ENCODE peak calls at places on chromosomes 13 and 19, in nine cellular contexts. One of them, this sample, is unnamed.
A peak's percentile ranks its signal among the peaks of the same experiment; 100 is the strongest.

GRCh38 chr13:27954406-27954851 is 14.7 kb downstream of the CDX2 start:
- DNase-seq in fibroblast of pulmonary artery: peak; percentile 13
- DNase-seq in stomach: peak; percentile 49
- DNase-seq in GM23338: peak; percentile 75
- DNase-seq in A549: peak; percentile 68
- DNase-seq in neural progenitor cell: peak; percentile 71
- DNase-seq in cardiac fibroblast: peak; percentile 19
- DNase-seq in right lobe of liver: peak; percentile 70
- DNase-seq in lung: no peak
- DNase-seq in this sample: no peak

GRCh38 chr13:98216135-98216565 is 39.1 kb upstream of the RNF113B start:
- DNase-seq in right lobe of liver: peak; percentile 45
- DNase-seq in neural progenitor cell: no peak
- DNase-seq in stomach: peak; percentile 67
- DNase-seq in lung: peak; percentile 46
- DNase-seq in fibroblast of pulmonary artery: peak; percentile 46
- DNase-seq in cardiac fibroblast: peak; percentile 34
- DNase-seq in A549: peak; percentile 10
- DNase-seq in GM23338: no peak
- DNase-seq in this sample: peak; percentile 82

GRCh38 chr13:93169980-93170379 is 56.6 kb upstream of the GPC6 start:
- DNase-seq in lung: no peak
- DNase-seq in GM23338: no peak
- DNase-seq in stomach: no peak
- DNase-seq in A549: peak; percentile 40
- DNase-seq in right lobe of liver: no peak
- DNase-seq in cardiac fibroblast: peak; percentile 34
- DNase-seq in fibroblast of pulmonary artery: peak; percentile 67
- DNase-seq in neural progenitor cell: no peak
- DNase-seq in this sample: peak; percentile 41

GRCh38 chr13:22357132-22357531 is 686.3 kb downstream of the FGF9 start:
- DNase-seq in neural progenitor cell: no peak
- DNase-seq in right lobe of liver: no peak
- DNase-seq in A549: no peak
- DNase-seq in stomach: no peak
- DNase-seq in GM23338: no peak
- DNase-seq in cardiac fibroblast: peak; percentile 3
- DNase-seq in lung: no peak
- DNase-seq in fibroblast of pulmonary artery: no peak
- DNase-seq in this sample: no peak

GRCh38 chr19:18725755-18726416 is 42.4 kb downstream of the CRTC1 start:
- DNase-seq in cardiac fibroblast: no peak
- DNase-seq in stomach: no peak
- DNase-seq in right lobe of liver: no peak
- DNase-seq in GM23338: no peak
- DNase-seq in lung: no peak
- DNase-seq in neural progenitor cell: no peak
- DNase-seq in A549: no peak
- DNase-seq in fibroblast of pulmonary artery: no peak
- DNase-seq in this sample: no peak

GRCh38 chr19:17205237-17206140 is 9.7 kb upstream of the USE1 start:
- DNase-seq in lung: peak; percentile 68
- DNase-seq in right lobe of liver: peak; percentile 73
- DNase-seq in GM23338: peak; percentile 90
- DNase-seq in A549: peak; percentile 72
- DNase-seq in neural progenitor cell: peak; percentile 75
- DNase-seq in stomach: peak; percentile 84
- DNase-seq in cardiac fibroblast: peak; percentile 72
- DNase-seq in fibroblast of pulmonary artery: peak; percentile 75
- DNase-seq in this sample: peak; percentile 34

GRCh38 chr13:44181938-44182337 is 191.7 kb upstream of the SERP2 start:
- DNase-seq in neural progenitor cell: no peak
- DNase-seq in stomach: no peak
- DNase-seq in GM23338: no peak
- DNase-seq in right lobe of liver: no peak
- DNase-seq in A549: no peak
- DNase-seq in lung: no peak
- DNase-seq in fibroblast of pulmonary artery: no peak
- DNase-seq in cardiac fibroblast: no peak
- DNase-seq in this sample: no peak

GRCh38 chr19:44824758-44825157 is 15.9 kb downstream of the BCAM start:
- DNase-seq in cardiac fibroblast: no peak
- DNase-seq in GM23338: no peak
- DNase-seq in lung: peak; percentile 67
- DNase-seq in fibroblast of pulmonary artery: no peak
- DNase-seq in A549: no peak
- DNase-seq in stomach: no peak
- DNase-seq in right lobe of liver: no peak
- DNase-seq in neural progenitor cell: no peak
- DNase-seq in this sample: no peak

DNA sequence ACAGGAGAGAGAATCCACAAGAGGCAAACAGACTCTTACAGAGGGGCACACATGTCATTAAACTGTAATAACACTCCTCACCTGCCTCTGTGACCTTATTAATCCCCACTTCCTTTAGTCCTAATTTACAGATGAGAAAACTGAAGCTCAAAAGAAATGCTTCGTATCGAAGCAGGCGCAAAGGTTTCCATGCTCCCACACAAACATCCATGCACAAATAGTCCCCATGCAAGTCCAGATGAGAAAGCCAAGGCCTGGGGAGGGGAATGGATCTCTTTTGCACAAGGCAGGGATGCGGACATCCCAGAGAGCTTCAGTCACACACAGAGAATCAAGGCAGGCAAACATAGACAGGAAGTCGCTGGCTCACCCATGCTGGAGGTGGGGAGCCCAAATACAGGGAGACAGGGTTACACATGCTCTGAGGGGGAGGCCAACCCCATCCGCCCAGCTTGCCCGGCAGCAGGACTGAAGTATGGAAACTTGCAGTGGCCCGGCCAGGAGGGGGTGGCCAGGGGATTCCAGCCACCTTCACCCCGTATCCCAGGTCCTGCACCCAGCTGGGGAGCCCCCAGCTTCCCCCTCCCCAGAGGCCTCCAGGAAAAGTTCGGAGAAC is 468 bp downstream of the S1PR5 start:
- DNase-seq in A549: no peak
- DNase-seq in stomach: no peak
- DNase-seq in GM23338: peak; percentile 44
- DNase-seq in right lobe of liver: no peak
- DNase-seq in fibroblast of pulmonary artery: no peak
- DNase-seq in lung: no peak
- DNase-seq in cardiac fibroblast: no peak
- DNase-seq in neural progenitor cell: no peak
- DNase-seq in this sample: no peak
- H3K4me3 ChIP-seq in A549: peak overlapping the region; percentile 92
- H3K4me3 ChIP-seq in stomach: peak overlapping the region; percentile 20
- H3K4me3 ChIP-seq in GM23338: peak overlapping the region; percentile 78
- H3K4me3 ChIP-seq in right lobe of liver: peak overlapping the region; percentile 15
- H3K4me3 ChIP-seq in fibroblast of pulmonary artery: peak overlapping the region; percentile 38
- H3K4me3 ChIP-seq in lung: no peak overlapping the region
- H3K4me3 ChIP-seq in cardiac fibroblast: peak overlapping the region; percentile 56
- H3K4me3 ChIP-seq in neural progenitor cell: peak overlapping the region; percentile 44
- H3K4me3 ChIP-seq in this sample: peak overlapping the region; percentile 12

GRCh38 chr13:68522184-68522583 is 1292.0 kb upstream of the PCDH9 start:
- DNase-seq in neural progenitor cell: no peak
- DNase-seq in A549: no peak
- DNase-seq in cardiac fibroblast: no peak
- DNase-seq in right lobe of liver: no peak
- DNase-seq in lung: no peak
- DNase-seq in fibroblast of pulmonary artery: no peak
- DNase-seq in stomach: no peak
- DNase-seq in GM23338: no peak
- DNase-seq in this sample: no peak
- TF ChIP-seq CTCF in neural progenitor cell: no peak
- TF ChIP-seq CTCF in A549: no peak
- TF ChIP-seq CTCF in cardiac fibroblast: no peak
- TF ChIP-seq CTCF in right lobe of liver: no peak
- TF ChIP-seq CTCF in lung: no peak
- TF ChIP-seq CTCF in fibroblast of pulmonary artery: no peak
- TF ChIP-seq CTCF in stomach: no peak
- TF ChIP-seq CTCF in GM23338: no peak
- TF ChIP-seq CTCF in this sample: no peak

GRCh38 chr19:47020992-47021496 is 1.4 kb downstream of the NPAS1 start:
- DNase-seq in GM23338: peak; percentile 69
- DNase-seq in fibroblast of pulmonary artery: peak; percentile 11
- DNase-seq in cardiac fibroblast: peak; percentile 36
- DNase-seq in stomach: no peak
- DNase-seq in A549: peak; percentile 65
- DNase-seq in right lobe of liver: no peak
- DNase-seq in neural progenitor cell: peak; percentile 41
- DNase-seq in lung: no peak
- DNase-seq in this sample: no peak

GRCh38 chr19:47020132-47020805 is 632 bp downstream of the NPAS1 start:
- DNase-seq in GM23338: peak; percentile 78
- DNase-seq in stomach: no peak
- DNase-seq in fibroblast of pulmonary artery: no peak
- DNase-seq in right lobe of liver: no peak
- DNase-seq in neural progenitor cell: peak; percentile 74
- DNase-seq in A549: no peak
- DNase-seq in lung: no peak
- DNase-seq in cardiac fibroblast: no peak
- DNase-seq in this sample: no peak

GRCh38 chr19:47018923-47019322 is 714 bp upstream of the NPAS1 start:
- DNase-seq in GM23338: no peak
- DNase-seq in cardiac fibroblast: no peak
- DNase-seq in neural progenitor cell: no peak
- DNase-seq in A549: no peak
- DNase-seq in stomach: no peak
- DNase-seq in fibroblast of pulmonary artery: no peak
- DNase-seq in right lobe of liver: no peak
- DNase-seq in lung: no peak
- DNase-seq in this sample: no peak

GRCh38 chr19:47021536-47022139 is 2.0 kb downstream of the NPAS1 start:
- DNase-seq in right lobe of liver: no peak
- DNase-seq in A549: peak; percentile 53
- DNase-seq in GM23338: peak; percentile 77
- DNase-seq in cardiac fibroblast: no peak
- DNase-seq in neural progenitor cell: peak; percentile 69
- DNase-seq in fibroblast of pulmonary artery: no peak
- DNase-seq in lung: no peak
- DNase-seq in stomach: no peak
- DNase-seq in this sample: no peak

GRCh38 chr19:47019431-47020041 is at the start of gene NPAS1:
- DNase-seq in lung: no peak
- DNase-seq in fibroblast of pulmonary artery: no peak
- DNase-seq in A549: no peak
- DNase-seq in cardiac fibroblast: no peak
- DNase-seq in neural progenitor cell: peak; percentile 63
- DNase-seq in right lobe of liver: no peak
- DNase-seq in GM23338: peak; percentile 59
- DNase-seq in stomach: no peak
- DNase-seq in this sample: no peak
- H3K4me3 ChIP-seq in lung: no peak within 1 kb of the TSS
- H3K4me3 ChIP-seq in fibroblast of pulmonary artery: peak within 1 kb of the TSS; percentile 40
- H3K4me3 ChIP-seq in A549: peak within 1 kb of the TSS; percentile 50
- H3K4me3 ChIP-seq in cardiac fibroblast: peak within 1 kb of the TSS; percentile 43
- H3K4me3 ChIP-seq in neural progenitor cell: peak within 1 kb of the TSS; percentile 44
- H3K4me3 ChIP-seq in right lobe of liver: no peak within 1 kb of the TSS
- H3K4me3 ChIP-seq in GM23338: peak within 1 kb of the TSS; percentile 62
- H3K4me3 ChIP-seq in stomach: peak within 1 kb of the TSS; percentile 3
- H3K4me3 ChIP-seq in this sample: peak within 1 kb of the TSS; percentile 10

DNA sequence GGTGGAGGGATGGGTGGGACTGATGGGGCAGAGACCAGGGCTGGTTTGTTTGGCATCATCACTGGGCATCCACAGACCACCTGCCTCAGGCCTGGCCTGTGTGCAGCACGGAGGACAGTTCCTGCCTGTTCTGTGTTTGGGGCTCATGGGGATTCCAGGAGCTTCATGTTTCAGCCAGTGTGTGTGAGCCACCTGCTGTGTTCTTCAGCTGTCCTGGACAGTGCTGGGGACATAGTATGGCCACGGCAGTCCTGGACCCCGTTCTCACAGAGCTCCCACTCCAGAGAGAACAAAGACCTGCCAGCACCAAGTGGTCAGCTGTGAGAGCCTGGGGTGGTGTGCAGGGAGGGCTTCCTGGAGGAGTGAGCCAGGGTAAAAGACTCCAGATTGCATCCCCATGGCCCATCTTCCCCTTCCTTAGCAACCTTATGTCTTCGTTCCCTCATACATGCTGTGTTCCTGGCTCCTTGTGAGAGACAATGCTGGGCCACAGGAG is 2.0 kb upstream of the CCDC97 start:
- DNase-seq in neural progenitor cell: no peak
- DNase-seq in cardiac fibroblast: no peak
- DNase-seq in stomach: no peak
- DNase-seq in lung: no peak
- DNase-seq in right lobe of liver: no peak
- DNase-seq in fibroblast of pulmonary artery: no peak
- DNase-seq in GM23338: no peak
- DNase-seq in A549: no peak
- DNase-seq in this sample: no peak
- TF ChIP-seq CTCF in neural progenitor cell: no peak
- TF ChIP-seq CTCF in cardiac fibroblast: no peak
- TF ChIP-seq CTCF in stomach: no peak
- TF ChIP-seq CTCF in lung: no peak
- TF ChIP-seq CTCF in right lobe of liver: no peak
- TF ChIP-seq CTCF in fibroblast of pulmonary artery: no peak
- TF ChIP-seq CTCF in GM23338: no peak
- TF ChIP-seq CTCF in A549: no peak
- TF ChIP-seq CTCF in this sample: no peak

DNA sequence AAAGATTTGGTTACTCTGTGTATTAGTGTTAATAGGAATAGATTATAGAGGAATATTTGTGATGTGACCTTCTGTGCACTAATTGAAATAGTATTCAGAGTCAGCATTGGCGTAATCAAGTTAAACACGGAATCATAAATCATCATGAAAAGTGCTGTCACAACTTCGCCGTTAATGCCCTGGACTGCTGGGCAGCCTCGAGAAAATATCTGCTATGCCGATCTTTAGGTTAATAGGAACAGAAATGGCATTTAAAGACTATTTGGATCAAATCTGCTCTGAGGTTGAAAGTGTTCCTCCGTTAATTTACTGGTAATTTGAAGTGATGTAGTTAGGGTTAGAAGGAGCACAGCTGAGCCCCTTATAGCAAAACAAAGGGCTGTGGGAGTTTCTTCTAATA is 219.0 kb downstream of the MZT1 start:
- DNase-seq in lung: no peak
- DNase-seq in fibroblast of pulmonary artery: no peak
- DNase-seq in A549: no peak
- DNase-seq in cardiac fibroblast: no peak
- DNase-seq in neural progenitor cell: no peak
- DNase-seq in stomach: no peak
- DNase-seq in GM23338: no peak
- DNase-seq in right lobe of liver: no peak
- DNase-seq in this sample: no peak
- H3K4me3 ChIP-seq in lung: no peak overlapping the region
- H3K4me3 ChIP-seq in fibroblast of pulmonary artery: no peak overlapping the region
- H3K4me3 ChIP-seq in A549: no peak overlapping the region
- H3K4me3 ChIP-seq in cardiac fibroblast: no peak overlapping the region
- H3K4me3 ChIP-seq in neural progenitor cell: no peak overlapping the region
- H3K4me3 ChIP-seq in stomach: no peak overlapping the region
- H3K4me3 ChIP-seq in GM23338: no peak overlapping the region
- H3K4me3 ChIP-seq in right lobe of liver: no peak overlapping the region
- H3K4me3 ChIP-seq in this sample: no peak overlapping the region